ENCODE peak calls at places on chromosomes 2 and 18, in five cellular contexts. X is IMR-90, Z is mesenchymal stem cell, F is trophoblast cell, W is H1. D is an unnamed sample.

GRCh38 chr2:119212139-119212800 is 11.4 kb upstream of the STEAP3 start:
- DNase-seq in X (no peak), Z (no peak), F (no peak), W (no peak), D (no peak)

GRCh38 chr2:139790807-139791206 is 1010.6 kb upstream of the NXPH2 start:
- DNase-seq in X (no peak), Z (peak; percentile 66), F (peak; percentile 30), W (no peak), D (no peak)

GRCh38 chr2:85458611-85459563 is 40.4 kb downstream of the SH2D6 start:
- DNase-seq in X (no peak), Z (no peak), F (no peak), W (peak; percentile 25), D (no peak)

GRCh38 chr2:145807978-145808377 is 1288.1 kb upstream of the ZEB2 start:
- DNase-seq in X (peak; percentile 17), Z (peak; percentile 59), F (no peak), W (no peak), D (no peak)

GRCh38 chr2:239601201-239601851 is 200.5 kb upstream of the HDAC4 start:
- DNase-seq in X (no peak), Z (no peak), F (no peak), W (no peak), D (peak; percentile 23)

GRCh38 chr2:235171511-235172130 is 219.8 kb downstream of the SH3BP4 start:
- DNase-seq in X (peak; percentile 81), Z (peak; percentile 93), F (peak; percentile 3), W (no peak), D (no peak)

GRCh38 chr2:207478572-207478971 is 51.2 kb upstream of the CREB1 start:
- DNase-seq in X (no peak), Z (no peak), F (peak; percentile 57), W (no peak), D (no peak)

GRCh38 chr2:69693472-69694450 is 48.2 kb upstream of the ANXA4 start:
- DNase-seq in X (no peak), Z (no peak), F (no peak), W (no peak), D (no peak)

GRCh38 chr2:38016177-38016576 is 59.8 kb downstream of the CYP1B1 start:
- DNase-seq in X (peak; percentile 31), Z (no peak), F (peak; percentile 4), W (no peak), D (no peak)

GRCh38 chr2:50777954-50778353 is 254.0 kb downstream of the NRXN1 start:
- DNase-seq in X (no peak), Z (no peak), F (peak; percentile 24), W (no peak), D (no peak)

GRCh38 chr2:43104763-43105162 is 121.6 kb downstream of the ZFP36L2 start:
- DNase-seq in X (no peak), Z (no peak), F (no peak), W (no peak), D (no peak)

GRCh38 chr2:216710531-216711282 is 15.4 kb upstream of the IGFBP5 start:
- DNase-seq in X (peak; percentile 69), Z (peak; percentile 84), F (no peak), W (no peak), D (no peak)

GRCh38 chr2:30655211-30655610 is 152.0 kb downstream of the CAPN13 start:
- DNase-seq in X (peak; percentile 43), Z (peak; percentile 26), F (no peak), W (no peak), D (no peak)

GRCh38 chr2:102082591-102083586 is 59.7 kb upstream of the IL1R1 start:
- DNase-seq in X (peak; percentile 91), Z (peak; percentile 91), F (peak; percentile 86), W (no peak), D (no peak)

GRCh38 chr18:50475538-50476193 is 84.2 kb upstream of the MAPK4 start:
- DNase-seq in X (no peak), Z (no peak), F (no peak), W (no peak), D (no peak)

GRCh38 chr2:19664651-19665050 is 237.1 kb downstream of the TTC32 start:
- DNase-seq in X (no peak), Z (no peak), F (no peak), W (no peak), D (no peak)

GRCh38 chr18:48787523-48788151 is 163.1 kb downstream of the SMAD7 start:
- DNase-seq in X (peak; percentile 23), Z (peak; percentile 45), F (peak; percentile 38), W (no peak), D (no peak)

GRCh38 chr2:226531061-226531460 is 268.6 kb downstream of the IRS1 start:
- DNase-seq in X (no peak), Z (no peak), F (no peak), W (no peak), D (no peak)

GRCh38 chr18:56516769-56517168 is 121.6 kb downstream of the TXNL1 start:
- DNase-seq in X (peak; percentile 50), Z (no peak), F (no peak), W (no peak), D (no peak)

GRCh38 chr2:32058130-32058529 is 5.2 kb upstream of the SPAST start:
- DNase-seq in X (peak; percentile 67), Z (peak; percentile 61), F (peak; percentile 39), W (no peak), D (no peak)

GRCh38 chr2:180690611-180691010 is 289.8 kb upstream of the UBE2E3 start:
- DNase-seq in X (peak; percentile 68), Z (peak; percentile 59), F (no peak), W (no peak), D (no peak)

GRCh38 chr2:191566347-191566746 is 111.6 kb upstream of the NABP1 start:
- DNase-seq in X (peak; percentile 59), Z (peak; percentile 68), F (peak; percentile 94), W (peak; percentile 23), D (peak; percentile 73)

GRCh38 chr18:63220903-63221302 is 98.7 kb downstream of the BCL2 start:
- DNase-seq in X (no peak), Z (no peak), F (no peak), W (no peak), D (no peak)

DNA sequence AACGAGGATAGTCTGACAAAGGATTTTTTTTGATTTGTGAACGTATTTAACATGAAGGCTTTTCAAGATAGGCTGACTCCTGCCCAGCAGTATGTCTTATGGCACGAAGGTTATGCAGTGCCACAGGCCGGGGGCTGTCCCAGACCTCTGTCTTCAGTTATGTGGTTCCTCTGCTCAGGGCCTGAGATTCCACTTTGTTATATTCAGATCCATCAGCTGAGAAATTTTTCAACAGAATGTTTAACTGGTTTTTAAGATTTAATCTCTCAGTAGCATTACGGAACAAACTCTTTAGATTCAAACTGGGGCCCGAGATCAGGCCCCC is 20.0 kb downstream of the C2orf74 start:
- DNase-seq in X (no peak), Z (no peak), F (peak; percentile 31), W (no peak), D (no peak)
- H3K4me3 ChIP-seq in X (no peak overlapping the region), Z (no peak overlapping the region), F (no peak overlapping the region), W (no peak overlapping the region), D (no peak overlapping the region)

DNA sequence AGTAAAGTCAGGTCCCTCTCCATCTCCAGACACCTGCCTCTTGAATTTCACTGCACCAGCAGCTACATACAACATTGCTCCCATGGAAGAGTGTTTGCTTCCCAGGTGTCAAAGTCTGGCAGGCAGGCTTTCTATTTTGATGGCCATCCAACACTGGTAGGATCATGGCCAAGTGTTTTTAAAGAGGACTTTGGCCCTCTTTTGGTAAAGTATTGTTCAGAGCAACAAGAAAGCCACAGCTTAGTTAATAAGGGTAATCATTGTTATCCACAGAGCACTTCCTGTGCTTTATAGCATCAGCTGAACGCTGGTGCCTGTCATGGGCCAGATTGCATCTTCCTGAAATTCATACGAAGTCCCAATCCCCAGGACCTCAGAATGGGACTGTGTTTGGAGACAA is 133.2 kb downstream of the NCK2 start:
- DNase-seq in X (no peak), Z (no peak), F (no peak), W (no peak), D (no peak)
- H2AFZ ChIP-seq in X (no peak overlapping the region), Z (no peak overlapping the region), F (no peak overlapping the region), W (no peak overlapping the region), D (no peak overlapping the region)

DNA sequence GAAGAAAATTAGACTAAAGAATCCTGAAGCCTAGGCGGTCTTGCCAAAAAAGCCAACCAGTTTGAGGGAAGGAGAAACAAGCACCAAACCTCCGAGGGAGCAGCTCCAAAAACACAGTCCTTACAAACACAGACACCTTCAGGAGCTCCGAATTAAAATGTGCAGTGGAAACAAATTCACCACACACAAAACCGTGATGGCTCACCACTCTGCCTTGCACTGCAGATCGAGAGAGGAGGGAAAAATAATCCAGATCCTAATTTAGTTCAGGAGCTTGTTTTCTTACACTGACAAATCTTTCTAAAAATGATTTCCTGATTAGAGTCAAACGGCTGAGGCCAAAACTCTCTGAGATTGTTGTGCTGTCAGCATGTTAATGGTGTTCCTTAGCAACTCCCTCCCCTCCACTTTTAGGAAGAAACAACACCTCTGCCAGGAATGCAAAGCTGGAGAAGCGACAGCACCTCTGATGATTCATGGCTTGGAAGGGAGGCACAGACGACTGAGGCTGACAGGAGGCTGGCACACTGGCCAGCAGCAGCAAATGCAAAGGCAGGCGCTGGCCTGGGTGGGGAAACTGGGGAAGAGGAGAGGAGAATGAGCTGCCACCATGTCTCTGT is 249.4 kb upstream of the KLHL29 start:
- DNase-seq in X (no peak), Z (no peak), F (peak; percentile 50), W (peak; percentile 9), D (no peak)
- H3K14ac ChIP-seq in X (no peak overlapping the region), Z (no peak overlapping the region), F (no peak overlapping the region), W (no peak overlapping the region), D (no peak overlapping the region)

DNA sequence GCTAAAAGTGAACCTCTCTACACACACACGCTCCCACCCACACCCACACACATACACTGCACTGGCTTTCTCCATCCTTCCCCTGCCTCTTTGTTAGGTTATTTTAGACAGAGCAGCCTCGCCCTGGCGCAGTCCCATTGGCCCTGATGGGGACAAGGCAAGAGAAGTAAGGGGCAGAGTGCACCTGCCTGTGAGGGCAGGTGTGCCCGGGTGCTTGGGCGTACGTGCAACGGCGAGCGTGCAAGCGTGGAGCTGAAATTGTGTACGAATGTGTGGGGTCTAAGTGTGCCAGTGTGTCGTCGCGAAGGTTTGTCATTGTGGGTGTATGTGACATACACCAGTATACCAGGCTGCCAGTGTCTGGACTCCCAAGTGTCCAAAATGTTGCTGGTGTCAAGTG is 514 bp downstream of the LRATD1 start:
- DNase-seq in X (no peak), Z (peak; percentile 1), F (peak; percentile 18), W (no peak), D (no peak)
- H3K4me3 ChIP-seq in X (peak overlapping the region; percentile 34), Z (no peak overlapping the region), F (peak overlapping the region; percentile 71), W (peak overlapping the region; percentile 79), D (peak overlapping the region; percentile 45)